ENCODE peak calls at places on chromosome 7, in seven cellular contexts. G is stimulated activated CD4-positive, alpha-beta T cell treated with anti-CD3 and anti-CD28 coated beads, Interleukin-1b, Interleukin-23, amount 100 ng/mL, for 4 hours; D is activated CD4-positive, alpha-beta T cell treated with anti-CD3 and anti-CD28 coated beads, Interleukin-2, amount 10 ng/mL, durations not matched to agents 24 days and 14 days; Y is NCI-H1694 treated with DMSO at 0.1 percent for 48 hours; S is IMR-90; K is left ventricle myocardium inferior; V is GM12865. E is an unnamed sample.

GRCh38 chr7:28981282-28981555 is 23.1 kb upstream of the TRIL start:
- DNase-seq in S (no peak), K (no peak), Y (no peak), D (no peak), V (no peak), G (no peak), E (no peak)

GRCh38 chr7:20200361-20200760 is 16.8 kb downstream of the MACC1 start:
- DNase-seq in G (no peak), K (no peak), Y (no peak), S (no peak), D (no peak), V (peak; percentile 37), E (no peak)

GRCh38 chr7:134778941-134779740 is at the start of gene CALD1:
- DNase-seq in Y (no peak), S (peak; percentile 99), K (peak; percentile 74), V (no peak), D (peak; percentile 26), G (no peak), E (peak; percentile 76)

GRCh38 chr7:99489235-99489634 is 10.8 kb downstream of the ZNF394 start:
- DNase-seq in D (no peak), S (no peak), V (no peak), K (no peak), G (no peak), Y (no peak), E (no peak)

GRCh38 chr7:146960747-146961416 is 844.3 kb downstream of the CNTNAP2 start:
- DNase-seq in Y (no peak), D (no peak), K (no peak), G (no peak), S (no peak), V (no peak), E (no peak)

GRCh38 chr7:73704640-73705550 is 14.6 kb downstream of the STX1A start:
- DNase-seq in G (no peak), Y (peak; percentile 79), K (no peak), D (no peak), S (peak; percentile 44), V (no peak), E (no peak)

GRCh38 chr7:43764039-43764789 is 5.7 kb downstream of the BLVRA start:
- DNase-seq in G (peak; percentile 34), V (peak; percentile 70), Y (no peak), K (peak; percentile 47), S (no peak), D (peak; percentile 59), E (no peak)

GRCh38 chr7:135659159-135659837 is 3.0 kb upstream of the STMP1 start:
- DNase-seq in S (peak; percentile 39), V (no peak), G (no peak), Y (no peak), K (no peak), D (no peak), E (no peak)

GRCh38 chr7:103915958-103916357 is 73.5 kb downstream of the RELN start:
- DNase-seq in Y (no peak), D (no peak), K (no peak), G (no peak), S (peak; percentile 74), V (no peak), E (no peak)

GRCh38 chr7:139691253-139691781 is 86.5 kb downstream of the HIPK2 start:
- DNase-seq in G (no peak), V (no peak), K (peak; percentile 83), D (no peak), Y (peak; percentile 31), S (no peak), E (no peak)

GRCh38 chr7:20395494-20395893 is 64.8 kb downstream of the ITGB8 start:
- DNase-seq in G (no peak), Y (no peak), K (no peak), V (peak; percentile 33), D (no peak), S (no peak), E (no peak)

GRCh38 chr7:149839933-149840332 is 1.8 kb downstream of the ZNF862 start:
- DNase-seq in S (no peak), D (no peak), G (no peak), Y (no peak), V (no peak), K (no peak), E (no peak)

GRCh38 chr7:90824386-90825307 is 228.5 kb downstream of the CDK14 start:
- DNase-seq in Y (no peak), V (no peak), S (peak; percentile 91), G (no peak), K (no peak), D (no peak), E (no peak)

GRCh38 chr7:126856691-126857291 is 395.9 kb downstream of the GRM8 start:
- DNase-seq in G (no peak), D (no peak), K (no peak), Y (peak; percentile 2), V (peak; percentile 18), S (no peak), E (no peak)

GRCh38 chr7:44308741-44309270 is 16.6 kb downstream of the CAMK2B start:
- DNase-seq in S (no peak), K (no peak), G (no peak), Y (no peak), V (no peak), D (no peak), E (no peak)

GRCh38 chr7:5620459-5620881 is 161.0 kb downstream of the RNF216 start:
- DNase-seq in K (no peak), Y (no peak), D (no peak), V (no peak), S (no peak), G (no peak), E (no peak)

GRCh38 chr7:94394399-94395140 is at the start of gene COL1A2:
- DNase-seq in K (peak; percentile 81), D (peak; percentile 79), Y (no peak), G (no peak), V (peak; percentile 23), S (peak; percentile 99), E (peak; percentile 87)

GRCh38 chr7:2929321-2930201 is 85.5 kb upstream of the GNA12 start:
- DNase-seq in S (no peak), K (peak; percentile 7), G (no peak), Y (peak; percentile 41), V (no peak), D (no peak), E (no peak)

GRCh38 chr7:148838905-148839304 is 45.2 kb downstream of the EZH2 start:
- DNase-seq in K (no peak), G (no peak), Y (no peak), D (peak; percentile 61), V (peak; percentile 35), S (no peak), E (no peak)

GRCh38 chr7:50312176-50312575 is 7.7 kb downstream of the IKZF1 start:
- DNase-seq in Y (no peak), V (no peak), G (no peak), K (no peak), S (no peak), D (peak; percentile 75), E (no peak)

GRCh38 chr7:11835260-11835659 is 3.3 kb upstream of the THSD7A start:
- DNase-seq in S (peak; percentile 1), D (no peak), G (no peak), Y (peak; percentile 20), K (no peak), V (no peak), E (no peak)

GRCh38 chr7:80907612-80908011 is 11.2 kb downstream of the SEMA3C start:
- DNase-seq in K (no peak), G (no peak), S (no peak), D (no peak), Y (no peak), V (no peak), E (no peak)

GRCh38 chr7:43639858-43640491 is 57.1 kb downstream of the STK17A start:
- DNase-seq in G (no peak), K (no peak), D (no peak), V (no peak), Y (no peak), S (peak; percentile 75), E (peak; percentile 32)

GRCh38 chr7:19754521-19755116 is 18.8 kb downstream of the TMEM196 start:
- DNase-seq in D (no peak), K (no peak), S (peak; percentile 12), Y (peak; percentile 10), G (no peak), V (peak; percentile 56), E (no peak)

GRCh38 chr7:148264933-148265557 is 325.5 kb upstream of the C7orf33 start:
- DNase-seq in S (peak; percentile 13), D (peak; percentile 60), Y (peak; percentile 82), V (peak; percentile 53), K (no peak), G (no peak), E (no peak)

GRCh38 chr7:51325231-51325630 is 8.6 kb upstream of the COBL start:
- DNase-seq in Y (no peak), V (no peak), G (no peak), S (no peak), K (no peak), D (no peak), E (no peak)

GRCh38 chr7:127943541-127944521 is 87.4 kb downstream of the LRRC4 start:
- DNase-seq in K (no peak), S (peak; percentile 72), D (no peak), G (no peak), Y (peak; percentile 78), V (no peak), E (no peak)

E was measured in GOT3.